ENCODE peak calls at places on chromosome 16, in five cellular contexts. T is left ventricle myocardium inferior, U is heart right ventricle, O is PC-3, Y is breast epithelium. W is an unnamed sample.

GRCh38 chr16:82181456-82182185 is 11.6 kb upstream of the MPHOSPH6 start:
- DNase-seq in T (no peak), U (no peak), O (no peak), Y (no peak), W (no peak)

GRCh38 chr16:50300942-50301625 is 34.7 kb downstream of the ADCY7 start:
- DNase-seq in T (no peak), U (no peak), O (no peak), Y (peak; percentile 43), W (no peak)

GRCh38 chr16:12162151-12162559 is 185.6 kb downstream of the SNX29 start:
- DNase-seq in T (no peak), U (no peak), O (no peak), Y (no peak), W (no peak)

GRCh38 chr16:85850344-85850880 is 48.5 kb upstream of the IRF8 start:
- DNase-seq in T (no peak), U (no peak), O (no peak), Y (no peak), W (no peak)

GRCh38 chr16:19130852-19131808 is 17.4 kb downstream of the ITPRIPL2 start:
- DNase-seq in T (peak; percentile 54), U (peak; percentile 39), O (peak; percentile 37), Y (no peak), W (no peak)

GRCh38 chr16:73323880-73324279 is 276.0 kb upstream of the ZFHX3 start:
- DNase-seq in T (peak; percentile 15), U (no peak), O (no peak), Y (no peak), W (no peak)

GRCh38 chr16:82011199-82011641 is at the start of gene SDR42E1:
- DNase-seq in T (no peak), U (no peak), O (no peak), Y (peak; percentile 71), W (peak; percentile 74)

GRCh38 chr16:1346422-1347285 is 5.0 kb downstream of the TSR3 start:
- DNase-seq in T (no peak), U (no peak), O (no peak), Y (no peak), W (no peak)

GRCh38 chr16:1538804-1539520 is 5.5 kb downstream of the TMEM204 start:
- DNase-seq in T (no peak), U (peak; percentile 24), O (no peak), Y (no peak), W (no peak)

GRCh38 chr16:22683730-22684280 is 130.2 kb upstream of the HS3ST2 start:
- DNase-seq in T (no peak), U (no peak), O (no peak), Y (no peak), W (no peak)

GRCh38 chr16:894841-895240 is 75.9 kb downstream of the LMF1 start:
- DNase-seq in T (no peak), U (no peak), O (no peak), Y (no peak), W (no peak)

GRCh38 chr16:23974223-23974622 is 138.4 kb downstream of the PRKCB start:
- DNase-seq in T (no peak), U (no peak), O (peak; percentile 5), Y (no peak), W (no peak)

GRCh38 chr16:1152651-1153259 is at the start of gene CACNA1H:
- DNase-seq in T (peak; percentile 34), U (peak; percentile 51), O (no peak), Y (no peak), W (no peak)

GRCh38 chr16:78045865-78046581 is 23.7 kb downstream of the CLEC3A start:
- DNase-seq in T (peak; percentile 60), U (peak; percentile 71), O (peak; percentile 31), Y (peak; percentile 67), W (peak; percentile 70)

GRCh38 chr16:17572145-17572544 is 101.4 kb upstream of the XYLT1 start:
- DNase-seq in T (no peak), U (no peak), O (no peak), Y (no peak), W (no peak)

GRCh38 chr16:35148748-35149147 is 1689.3 kb downstream of the TP53TG3F start:
- DNase-seq in T (no peak), U (no peak), O (no peak), Y (no peak), W (no peak)
- H3K9me3 ChIP-seq in T (peaks cover 15% of the 10 kb centered on the region), U (peaks cover 42% of the 10 kb centered on the region), O (no peaks in the 10 kb centered on the region), Y (peaks cover 37% of the 10 kb centered on the region), W (peaks cover 53% of the 10 kb centered on the region)

GRCh38 chr16:28064706-28065249 is 1.3 kb upstream of the GSG1L start:
- DNase-seq in T (no peak), U (no peak), O (no peak), Y (no peak), W (no peak)
- H3K27me3 ChIP-seq in T (peaks cover 60% of the 10 kb centered on the region), U (peaks cover 13% of the 10 kb centered on the region), O (peaks cover 44% of the 10 kb centered on the region), Y (peaks cover 47% of the 10 kb centered on the region), W (peaks cover 19% of the 10 kb centered on the region)

GRCh38 chr16:57803413-57803990 is 1.2 kb upstream of the KIFC3 start:
- DNase-seq in T (peak; percentile 69), U (peak; percentile 67), O (no peak), Y (no peak), W (no peak)
- H3K4me1 ChIP-seq in T (peaks cover 81% of the 10 kb centered on the region), U (peaks cover 78% of the 10 kb centered on the region), O (peaks cover 42% of the 10 kb centered on the region), Y (no peaks in the 10 kb centered on the region), W (peaks cover 32% of the 10 kb centered on the region)

DNA sequence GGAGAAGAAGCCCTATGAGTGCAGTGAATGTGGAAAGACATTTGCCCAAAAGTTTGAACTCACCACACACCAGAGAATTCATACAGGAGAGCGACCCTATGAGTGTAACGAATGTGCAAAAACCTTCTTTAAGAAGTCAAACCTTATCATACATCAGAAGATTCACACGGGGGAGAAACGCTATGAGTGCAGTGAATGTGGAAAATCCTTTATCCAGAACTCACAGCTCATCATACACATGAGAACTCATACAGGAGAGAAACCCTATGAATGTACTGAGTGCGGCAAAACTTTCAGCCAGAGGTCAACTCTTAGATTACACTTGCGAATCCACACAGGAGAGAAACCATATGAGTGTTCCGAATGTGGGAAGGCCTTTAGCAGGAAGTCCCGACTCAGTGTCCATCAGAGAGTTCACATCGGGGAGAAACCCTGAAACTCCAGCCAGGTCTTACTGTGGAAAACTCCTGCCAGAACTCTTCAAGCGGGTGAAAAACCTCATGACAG is 21.6 kb downstream of the ZFP1 start:
- DNase-seq in T (no peak), U (no peak), O (no peak), Y (no peak), W (no peak)
- H3K9me3 ChIP-seq in T (peaks cover 97% of the 10 kb centered on the region), U (peaks cover 93% of the 10 kb centered on the region), O (peaks cover 32% of the 10 kb centered on the region), Y (peaks cover 35% of the 10 kb centered on the region), W (peaks cover 21% of the 10 kb centered on the region)

GRCh38 chr16:89033304-89033703 is 56.3 kb upstream of the CBFA2T3 start:
- DNase-seq in T (no peak), U (no peak), O (no peak), Y (no peak), W (no peak)
- H3K27me3 ChIP-seq in T (peaks cover 57% of the 10 kb centered on the region), U (peaks cover 9% of the 10 kb centered on the region), O (peaks cover 20% of the 10 kb centered on the region), Y (peaks cover 47% of the 10 kb centered on the region), W (peaks cover 5% of the 10 kb centered on the region)

GRCh38 chr16:67245189-67245585 is 2.1 kb downstream of the FHOD1 start:
- DNase-seq in T (no peak), U (no peak), O (no peak), Y (no peak), W (no peak)

GRCh38 chr16:67246081-67246944 is 968 bp downstream of the FHOD1 start:
- DNase-seq in T (peak; percentile 80), U (peak; percentile 84), O (peak; percentile 83), Y (peak; percentile 92), W (peak; percentile 94)

GRCh38 chr16:67245674-67246080 is 1.6 kb downstream of the FHOD1 start:
- DNase-seq in T (no peak), U (no peak), O (peak; percentile 39), Y (no peak), W (no peak)

GRCh38 chr16:67243481-67243880 is 3.8 kb downstream of the FHOD1 start:
- DNase-seq in T (no peak), U (no peak), O (no peak), Y (no peak), W (no peak)

DNA sequence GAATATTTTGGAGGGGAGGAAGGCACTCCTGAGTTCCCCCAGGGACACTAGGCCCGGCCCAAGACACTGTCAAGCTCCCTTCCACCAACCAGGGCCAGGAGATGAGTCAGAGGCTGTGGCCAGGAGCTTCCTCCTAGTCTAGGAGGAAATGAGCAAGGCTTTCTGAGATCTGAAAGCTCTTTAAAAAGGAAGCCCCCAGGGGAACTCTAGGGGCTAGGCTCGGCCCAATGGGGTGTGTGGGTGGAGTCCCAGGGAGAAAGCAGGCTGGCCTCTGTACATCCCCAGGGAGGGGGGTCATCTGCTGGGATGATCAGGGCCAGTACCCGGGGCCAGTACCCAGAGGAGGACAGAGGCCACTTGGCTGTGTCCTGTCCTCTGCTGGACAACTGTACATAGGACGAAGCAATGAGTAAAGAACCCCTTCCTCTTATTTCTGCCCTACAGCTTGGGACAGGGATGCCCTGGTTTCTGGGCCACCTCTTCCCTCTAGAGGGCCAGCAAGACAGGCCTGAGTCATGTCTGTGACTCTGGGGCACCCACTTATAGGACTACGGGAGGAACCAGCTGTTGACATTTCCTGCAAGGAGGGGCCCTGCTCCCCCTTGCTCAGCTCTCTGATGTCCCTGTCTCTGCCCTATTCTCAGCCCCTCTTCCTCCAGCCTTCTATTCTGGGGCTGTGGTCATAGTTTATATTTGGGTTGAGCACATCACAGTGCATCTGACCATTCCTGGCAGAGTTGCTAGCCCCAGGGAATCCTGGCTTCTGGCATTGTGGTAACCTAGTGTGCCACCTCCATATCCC is 2.7 kb downstream of the FHOD1 start:
- DNase-seq in T (peak; percentile 77), U (peak; percentile 72), O (peak; percentile 91), Y (peak; percentile 64), W (peak; percentile 82)
- H3K4me1 ChIP-seq in T (peaks cover 97% of the 10 kb centered on the region), U (peaks cover 85% of the 10 kb centered on the region), O (peaks cover 68% of the 10 kb centered on the region), Y (peaks cover 20% of the 10 kb centered on the region), W (peaks cover 15% of the 10 kb centered on the region)

DNA sequence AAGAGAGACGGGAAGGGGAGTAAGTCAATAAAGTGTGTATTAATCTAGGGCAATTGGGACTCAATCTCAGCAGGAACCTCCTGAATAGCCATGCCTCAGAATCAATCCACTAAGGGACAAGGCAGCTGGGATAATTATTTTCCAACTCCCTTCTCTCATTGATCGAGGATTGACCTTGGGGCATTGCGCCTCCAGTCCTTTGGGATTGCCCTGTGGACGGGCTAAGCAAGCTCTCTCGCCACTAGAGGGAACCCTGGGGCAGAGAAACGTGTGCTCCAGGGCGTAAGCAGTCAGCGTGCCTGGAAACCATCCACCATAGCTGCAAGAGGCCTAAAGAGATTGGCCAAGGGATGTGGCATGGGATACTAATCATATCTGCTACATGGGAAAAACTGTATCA is 53.9 kb upstream of the ERCC4 start:
- DNase-seq in T (peak; percentile 56), U (peak; percentile 58), O (peak; percentile 76), Y (no peak), W (peak; percentile 72)
- H3K9me3 ChIP-seq in T (peaks cover 9% of the 10 kb centered on the region), U (peaks cover 19% of the 10 kb centered on the region), O (no peaks in the 10 kb centered on the region), Y (no peaks in the 10 kb centered on the region), W (no peaks in the 10 kb centered on the region)

DNA sequence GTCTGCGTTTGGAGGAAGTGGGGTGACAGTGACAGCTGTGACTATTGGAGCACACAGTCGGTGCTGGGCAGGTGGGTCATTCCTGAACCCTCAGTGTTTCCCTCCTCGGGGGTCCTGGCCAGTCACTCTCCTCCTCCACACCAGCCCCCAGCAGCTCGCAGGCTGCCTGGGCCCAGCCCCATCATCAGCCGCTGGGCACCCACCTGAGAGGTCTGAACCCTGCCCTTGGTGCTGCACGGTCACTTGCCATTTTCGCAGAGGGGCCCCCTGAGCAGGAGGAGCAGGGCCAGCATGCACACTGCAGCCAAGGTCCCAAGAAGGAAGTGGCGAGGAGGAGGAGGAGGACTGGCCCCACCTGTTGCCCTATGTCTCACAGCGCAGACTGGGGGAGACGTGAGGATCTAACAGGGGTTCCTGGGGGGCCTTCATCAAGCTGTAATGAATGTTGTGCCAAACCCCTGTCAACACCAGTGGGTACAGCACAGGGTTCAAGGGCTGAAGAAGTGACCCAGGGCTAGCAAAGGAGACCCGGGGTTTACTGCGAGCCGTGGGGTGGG is 23.0 kb downstream of the JPH3 start:
- DNase-seq in T (no peak), U (no peak), O (no peak), Y (no peak), W (no peak)
- H3K27me3 ChIP-seq in T (peaks cover 88% of the 10 kb centered on the region), U (no peaks in the 10 kb centered on the region), O (no peaks in the 10 kb centered on the region), Y (peaks cover 52% of the 10 kb centered on the region), W (peaks cover 7% of the 10 kb centered on the region)

W was measured in lung.